ENCODE peak calls at places on chromosomes 2 and 18, in seven cellular contexts. U is psoas muscle, X is aorta, T is transverse colon, A is right cardiac atrium, P is mesenchymal stem cell, R is tibial artery. D is an unnamed sample. For H3K27me3, the result is how much of the 10 kb centered on the place peaks cover.

GRCh38 chr2:23412556-23413155 is 27.7 kb downstream of the KLHL29 start:
- DNase-seq in R (no peak), A (no peak), U (no peak), P (peak), X (no peak), T (no peak), D (no peak)

GRCh38 chr2:101872480-101872879 is 119.3 kb upstream of the IL1R2 start:
- DNase-seq in T (no peak), R (no peak), X (no peak), U (no peak), P (no peak), A (no peak), D (no peak)

GRCh38 chr18:77092104-77093066 is 40.2 kb downstream of the MBP start:
- DNase-seq in R (no peak), U (peak), P (no peak), X (no peak), A (no peak), T (no peak), D (no peak)

GRCh38 chr2:20509766-20510490 is 63.1 kb downstream of the RHOB start:
- DNase-seq in R (no peak), U (no peak), P (no peak), T (peak), X (no peak), A (peak), D (peak)

GRCh38 chr2:19235308-19235707 is 123.1 kb downstream of the OSR1 start:
- DNase-seq in P (peak), A (no peak), T (no peak), X (no peak), U (no peak), R (no peak), D (no peak)

GRCh38 chr2:128410758-128411215 is 92.1 kb upstream of the HS6ST1 start:
- DNase-seq in X (no peak), U (peak), T (no peak), P (no peak), A (no peak), R (peak), D (no peak)

GRCh38 chr2:105773568-105773967 is 28.9 kb downstream of the NCK2 start:
- DNase-seq in R (no peak), U (no peak), P (no peak), T (no peak), A (no peak), X (no peak), D (no peak)

GRCh38 chr2:183935005-183935404 is 663.3 kb upstream of the ZNF804A start:
- DNase-seq in A (no peak), X (no peak), P (no peak), T (no peak), R (no peak), U (no peak), D (no peak)

GRCh38 chr2:239227661-239228371 is 173.0 kb downstream of the HDAC4 start:
- DNase-seq in T (no peak), A (no peak), P (peak), U (peak), R (peak), X (no peak), D (peak)

GRCh38 chr2:96602330-96602823 is 35.7 kb downstream of the KANSL3 start:
- DNase-seq in U (no peak), R (no peak), T (peak), A (no peak), X (no peak), P (no peak), D (no peak)

GRCh38 chr18:5455644-5456043 is 88.2 kb downstream of the EPB41L3 start:
- DNase-seq in X (no peak), R (no peak), P (no peak), U (no peak), A (no peak), T (no peak), D (no peak)

GRCh38 chr2:201966691-201967388 is 66.8 kb upstream of the FZD7 start:
- DNase-seq in U (no peak), P (no peak), R (no peak), T (no peak), X (no peak), A (no peak), D (no peak)

GRCh38 chr2:100178085-100178788 is 35.8 kb upstream of the AFF3 start:
- DNase-seq in U (no peak), A (no peak), R (no peak), X (no peak), P (peak), T (no peak), D (no peak)

GRCh38 chr2:70388128-70388527 is 86.3 kb upstream of the FAM136A start:
- DNase-seq in X (no peak), R (no peak), T (no peak), U (no peak), A (no peak), P (no peak), D (no peak)

GRCh38 chr2:121254748-121255147 is 30.3 kb downstream of the TFCP2L1 start:
- DNase-seq in U (no peak), X (no peak), R (no peak), P (no peak), T (no peak), A (no peak), D (no peak)

GRCh38 chr2:74316616-74317295 is 26.5 kb downstream of the SLC4A5 start:
- DNase-seq in U (no peak), R (no peak), P (no peak), A (no peak), T (no peak), X (no peak), D (no peak)

GRCh38 chr2:196606516-196606915 is 33.0 kb upstream of the CCDC150 start:
- DNase-seq in T (no peak), A (no peak), P (no peak), X (no peak), U (no peak), R (no peak), D (no peak)

GRCh38 chr18:28039078-28039477 is 137.9 kb downstream of the CDH2 start:
- DNase-seq in P (peak), X (no peak), U (no peak), A (no peak), R (no peak), T (no peak), D (no peak)

GRCh38 chr2:138630164-138630563 is 128.6 kb downstream of the SPOPL start:
- DNase-seq in P (no peak), X (no peak), R (no peak), A (no peak), T (no peak), U (no peak), D (no peak)

GRCh38 chr18:26405190-26405781 is 143.1 kb downstream of the KCTD1 start:
- DNase-seq in P (peak), T (peak), X (no peak), A (peak), R (no peak), U (no peak), D (peak)

GRCh38 chr18:52451252-52451651 is 111.3 kb downstream of the DCC start:
- DNase-seq in P (no peak), T (no peak), R (no peak), A (no peak), U (no peak), X (no peak), D (no peak)

GRCh38 chr2:11071207-11071606 is 84.1 kb upstream of the SLC66A3 start:
- DNase-seq in R (no peak), U (no peak), A (peak), X (no peak), P (peak), T (peak), D (no peak)

GRCh38 chr2:102843759-102844443 is 82.1 kb downstream of the TMEM182 start:
- DNase-seq in P (no peak), T (no peak), R (no peak), U (no peak), X (no peak), A (no peak), D (peak)

GRCh38 chr2:27446057-27446456 is 3.9 kb downstream of the KRTCAP3 start:
- DNase-seq in A (no peak), R (peak), P (no peak), T (peak), U (no peak), X (no peak), D (no peak)

GRCh38 chr2:47688561-47688960 is 94.4 kb upstream of the MSH6 start:
- DNase-seq in A (no peak), X (no peak), P (no peak), R (no peak), U (no peak), T (no peak), D (no peak)

GRCh38 chr2:236309669-236310029 is 45.4 kb upstream of the ASB18 start:
- DNase-seq in X (no peak), A (no peak), R (no peak), T (no peak), U (no peak), P (peak), D (peak)

GRCh38 chr18:77056399-77057015 is 76.1 kb downstream of the MBP start:
- DNase-seq in R (peak), A (peak), P (peak), T (no peak), X (no peak), U (no peak), D (no peak)

GRCh38 chr2:39603436-39603835 is 62.3 kb upstream of the TMEM178A start:
- DNase-seq in U (no peak), R (no peak), P (no peak), A (no peak), T (no peak), X (no peak), D (no peak)

GRCh38 chr2:217934321-217935131 is 68.3 kb downstream of the TNS1 start:
- DNase-seq in P (peak), A (peak), R (peak), U (peak), X (peak), T (peak), D (peak)

GRCh38 chr2:127101756-127102463 is 5.0 kb downstream of the BIN1 start:
- DNase-seq in P (no peak), X (no peak), R (no peak), T (no peak), A (peak), U (peak), D (no peak)

GRCh38 chr2:11925295-11925694 is 178.9 kb downstream of the LPIN1 start:
- DNase-seq in U (no peak), A (no peak), P (no peak), R (no peak), X (no peak), T (no peak), D (no peak)

GRCh38 chr2:231342111-231342711 is 53.3 kb upstream of the B3GNT7 start:
- DNase-seq in P (no peak), U (no peak), T (no peak), R (peak), X (peak), A (no peak), D (no peak)

GRCh38 chr2:218569038-218569431 is 396 bp downstream of the CNOT9 start:
- DNase-seq in P (peak), T (peak), U (peak), X (peak), R (peak), A (peak), D (peak)

GRCh38 chr2:112869258-112869842 is 32.8 kb upstream of the IL1B start:
- DNase-seq in A (peak), T (peak), U (peak), X (no peak), R (peak), P (peak), D (peak)

GRCh38 chr2:239201531-239201876 is 199.3 kb downstream of the HDAC4 start:
- DNase-seq in A (peak), T (no peak), U (peak), P (no peak), R (peak), X (peak), D (no peak)

GRCh38 chr2:155218945-155219344 is 520.5 kb downstream of the KCNJ3 start:
- DNase-seq in P (no peak), R (no peak), T (no peak), A (no peak), U (no peak), X (no peak), D (no peak)

GRCh38 chr2:198640463-198640862 is 817.3 kb downstream of the SATB2 start:
- DNase-seq in X (no peak), U (no peak), A (no peak), R (no peak), T (no peak), P (no peak), D (no peak)

GRCh38 chr2:68765739-68766377 is 31.2 kb downstream of the ARHGAP25 start:
- DNase-seq in T (no peak), R (no peak), X (no peak), U (no peak), A (no peak), P (peak), D (peak)

GRCh38 chr2:14634885-14635871 is 2.7 kb downstream of the LRATD1 start:
- DNase-seq in T (peak), P (peak), U (peak), X (peak), R (peak), A (peak), D (peak)

GRCh38 chr2:14633031-14633430 is 514 bp downstream of the LRATD1 start:
- DNase-seq in T (peak), A (no peak), X (no peak), U (peak), P (peak), R (no peak), D (no peak)

GRCh38 chr2:14633451-14634211 is 1.1 kb downstream of the LRATD1 start:
- DNase-seq in X (peak), A (peak), P (no peak), U (peak), R (no peak), T (peak), D (no peak)

GRCh38 chr2:14632133-14632936 is at the start of gene LRATD1:
- DNase-seq in T (peak), X (peak), A (peak), U (peak), P (peak), R (peak), D (peak)

GRCh38 chr2:14634223-14634884 is 1.8 kb downstream of the LRATD1 start:
- DNase-seq in P (peak), A (peak), R (peak), T (peak), U (peak), X (peak), D (peak)
- H3K27me3 ChIP-seq in P (under half), A (under half), R (under half), T (under half), U (under half), X (under half), D (half or more)

DNA sequence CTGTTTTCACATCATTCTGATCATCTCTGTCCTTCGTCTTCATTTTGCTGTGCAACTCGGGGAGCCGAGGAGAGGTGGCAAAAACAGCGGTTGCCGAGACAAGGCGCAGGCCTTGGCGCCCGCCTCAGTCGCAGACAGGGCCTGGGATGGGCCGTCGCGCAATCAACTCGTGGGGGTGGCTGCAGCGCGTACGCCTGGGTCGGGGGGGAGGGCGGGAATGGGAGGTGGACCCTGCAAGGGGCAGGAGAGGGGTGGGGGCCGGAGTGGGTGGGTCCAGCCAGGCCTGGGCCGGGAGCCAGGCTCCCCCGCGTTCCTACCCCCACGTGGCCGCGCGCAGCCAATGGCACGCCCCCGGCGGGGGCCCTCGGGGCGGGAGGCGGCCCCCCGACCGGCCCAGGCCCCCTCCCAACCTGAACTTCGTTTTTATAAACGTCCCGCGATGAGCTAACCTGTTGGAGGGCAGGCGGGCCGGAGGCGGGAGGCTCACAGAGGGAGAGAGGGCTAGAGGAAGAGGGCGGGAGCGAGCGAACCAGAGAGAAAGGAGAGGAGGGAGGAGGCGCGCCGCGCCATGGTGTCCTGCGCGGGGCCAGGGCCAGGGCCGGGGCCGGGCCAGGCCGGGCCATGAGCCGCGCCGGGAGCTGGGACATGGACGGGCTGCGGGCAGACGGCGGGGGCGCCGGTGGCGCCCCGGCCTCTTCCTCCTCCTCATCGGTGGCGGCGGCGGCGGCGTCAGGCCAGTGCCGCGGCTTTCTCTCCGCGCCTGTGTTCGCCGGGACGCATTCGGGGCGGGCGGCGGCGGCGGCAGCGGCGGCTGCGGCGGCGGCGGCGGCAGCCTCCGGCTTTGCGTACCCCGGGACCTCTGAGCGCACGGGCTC is at the start of gene HOXD13:
- DNase-seq in A (no peak), P (no peak), R (peak), U (no peak), X (peak), T (no peak), D (peak)
- H3K27me3 ChIP-seq in A (under half), P (half or more), R (half or more), U (half or more), X (under half), T (half or more), D (under half)

GRCh38 chr18:62516242-62516641 is 6.6 kb upstream of the ZCCHC2 start:
- DNase-seq in R (no peak), T (no peak), X (no peak), A (no peak), U (no peak), P (no peak), D (no peak)
- H3K27me3 ChIP-seq in R (under half), T (under half), X (under half), A (under half), U (under half), P (under half), D (under half)

DNA sequence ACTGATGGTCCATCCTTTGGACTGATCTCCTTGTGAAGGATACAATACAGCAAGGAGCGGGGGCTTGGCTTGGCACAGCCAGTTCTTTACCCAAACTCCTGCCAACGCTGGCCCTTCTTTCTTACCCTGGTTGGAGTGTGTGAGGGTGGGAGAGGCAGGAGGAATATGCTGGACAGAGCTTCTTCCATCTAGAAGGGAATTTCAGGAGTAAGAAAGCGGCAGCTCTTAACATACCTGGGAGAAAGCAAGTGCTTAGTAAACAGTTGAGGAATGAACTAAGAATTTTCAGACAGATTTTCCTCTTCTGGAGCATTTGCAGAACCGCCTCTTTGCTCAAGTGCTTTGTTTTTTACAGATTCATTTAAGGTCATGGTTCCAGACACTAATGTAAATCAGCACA is 72.8 kb downstream of the NEDD4L start:
- DNase-seq in R (no peak), P (no peak), A (no peak), U (no peak), X (no peak), T (no peak), D (no peak)
- H3K27me3 ChIP-seq in R (under half), P (under half), A (under half), U (under half), X (under half), T (under half), D (under half)

DNA sequence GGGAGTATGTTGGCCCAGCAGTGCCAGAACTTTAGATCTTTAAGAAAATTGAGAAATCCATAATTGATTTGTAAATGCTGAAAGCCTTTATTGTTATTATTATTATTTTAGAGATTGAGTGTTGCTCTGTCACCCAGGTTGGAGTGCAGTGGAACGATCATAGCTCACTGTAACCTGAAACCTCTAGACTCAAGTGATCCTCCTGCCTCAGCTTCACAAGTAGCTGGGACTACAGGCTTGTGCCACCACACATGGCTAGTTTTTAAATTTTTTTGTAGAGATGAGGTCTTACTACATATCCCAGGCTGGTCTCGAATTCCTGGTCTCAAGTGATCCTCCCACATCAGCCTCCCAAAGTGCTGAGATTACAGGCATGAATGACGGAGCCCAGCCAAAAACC is 143.2 kb upstream of the CCDC68 start:
- DNase-seq in X (no peak), P (no peak), R (no peak), T (no peak), A (no peak), U (no peak), D (peak)
- H3K27me3 ChIP-seq in X (under half), P (under half), R (under half), T (under half), A (under half), U (under half), D (under half)

D was measured in MG63.